ENCODE peak calls at places on chromosomes 5 and 9, in six cellular contexts. T is natural killer cell, U is prostate gland, Q is stomach, W is nephron progenitor cell, J is IMR-90. G is an unnamed sample.

GRCh38 chr5:14501353-14502162 is 80.0 kb upstream of the OTULINL start:
- DNase-seq in T (no peak), U (no peak), Q (no peak), W (no peak), J (no peak), G (no peak)

GRCh38 chr5:40875958-40876357 is 33.3 kb upstream of the C7 start:
- DNase-seq in T (no peak), U (no peak), Q (no peak), W (no peak), J (no peak), G (no peak)

GRCh38 chr5:56814361-56814962 is 887 bp upstream of the MAP3K1 start:
- DNase-seq in T (peak; percentile 37), U (peak; percentile 40), Q (peak; percentile 36), W (peak; percentile 47), J (no peak), G (no peak)

GRCh38 chr9:98867434-98868168 is 60.1 kb downstream of the GALNT12 start:
- DNase-seq in T (no peak), U (no peak), Q (peak; percentile 55), W (no peak), J (peak; percentile 92), G (no peak)

GRCh38 chr5:10863763-10864383 is 102.8 kb upstream of the DAP start:
- DNase-seq in T (peak; percentile 45), U (no peak), Q (peak; percentile 55), W (peak; percentile 63), J (peak; percentile 36), G (no peak)

GRCh38 chr5:122089096-122089495 is 11.0 kb upstream of the LOX start:
- DNase-seq in T (no peak), U (no peak), Q (no peak), W (no peak), J (no peak), G (no peak)

GRCh38 chr9:70228098-70228497 is 30.7 kb upstream of the SMC5 start:
- DNase-seq in T (no peak), U (no peak), Q (no peak), W (no peak), J (no peak), G (no peak)

GRCh38 chr5:160293901-160294561 is 18.3 kb downstream of the CCNJL start:
- DNase-seq in T (peak; percentile 54), U (no peak), Q (peak; percentile 25), W (no peak), J (no peak), G (no peak)

GRCh38 chr5:61586096-61587084 is 254.3 kb downstream of the ZSWIM6 start:
- DNase-seq in T (no peak), U (no peak), Q (no peak), W (no peak), J (no peak), G (no peak)

GRCh38 chr9:76444530-76444929 is 14.5 kb upstream of the GCNT1 start:
- DNase-seq in T (no peak), U (no peak), Q (no peak), W (no peak), J (no peak), G (no peak)

GRCh38 chr5:79512692-79513518 is 1.0 kb downstream of the HOMER1 start:
- DNase-seq in T (no peak), U (no peak), Q (no peak), W (peak; percentile 28), J (peak; percentile 27), G (no peak)

GRCh38 chr5:81305783-81306182 is 4.4 kb downstream of the ZCCHC9 start:
- DNase-seq in T (no peak), U (no peak), Q (no peak), W (no peak), J (no peak), G (no peak)

GRCh38 chr5:74316064-74316586 is 324.4 kb downstream of the ENC1 start:
- DNase-seq in T (no peak), U (no peak), Q (no peak), W (peak; percentile 17), J (peak; percentile 98), G (no peak)

GRCh38 chr9:107068581-107068980 is 205.6 kb downstream of the ZNF462 start:
- DNase-seq in T (no peak), U (no peak), Q (no peak), W (no peak), J (no peak), G (no peak)

GRCh38 chr5:94932259-94932658 is 313.8 kb downstream of the SLF1 start:
- DNase-seq in T (no peak), U (no peak), Q (no peak), W (no peak), J (no peak), G (no peak)

GRCh38 chr5:24720743-24721142 is 76.0 kb upstream of the CDH10 start:
- DNase-seq in T (no peak), U (no peak), Q (no peak), W (no peak), J (no peak), G (no peak)

GRCh38 chr9:20200900-20201495 is 412.2 kb upstream of the SLC24A2 start:
- DNase-seq in T (no peak), U (peak; percentile 27), Q (no peak), W (no peak), J (no peak), G (no peak)

GRCh38 chr5:124627815-124628214 is 118.6 kb downstream of the ZNF608 start:
- DNase-seq in T (no peak), U (no peak), Q (no peak), W (no peak), J (no peak), G (no peak)

GRCh38 chr5:148791334-148791667 is 35.1 kb upstream of the ADRB2 start:
- DNase-seq in T (no peak), U (no peak), Q (no peak), W (no peak), J (peak; percentile 84), G (no peak)

GRCh38 chr5:126970517-126971017 is 59.8 kb downstream of the MARCHF3 start:
- DNase-seq in T (no peak), U (no peak), Q (no peak), W (no peak), J (peak; percentile 42), G (no peak)

GRCh38 chr5:90015584-90016018 is 394.0 kb downstream of the CETN3 start:
- DNase-seq in T (no peak), U (no peak), Q (no peak), W (no peak), J (peak; percentile 11), G (no peak)

GRCh38 chr5:154236459-154237375 is 46.2 kb downstream of the GALNT10 start:
- DNase-seq in T (no peak), U (no peak), Q (no peak), W (no peak), J (no peak), G (no peak)
- TF ChIP-seq CTCF in T (no peak), U (no peak), Q (no peak), W (no peak), J (no peak), G (no peak)

DNA sequence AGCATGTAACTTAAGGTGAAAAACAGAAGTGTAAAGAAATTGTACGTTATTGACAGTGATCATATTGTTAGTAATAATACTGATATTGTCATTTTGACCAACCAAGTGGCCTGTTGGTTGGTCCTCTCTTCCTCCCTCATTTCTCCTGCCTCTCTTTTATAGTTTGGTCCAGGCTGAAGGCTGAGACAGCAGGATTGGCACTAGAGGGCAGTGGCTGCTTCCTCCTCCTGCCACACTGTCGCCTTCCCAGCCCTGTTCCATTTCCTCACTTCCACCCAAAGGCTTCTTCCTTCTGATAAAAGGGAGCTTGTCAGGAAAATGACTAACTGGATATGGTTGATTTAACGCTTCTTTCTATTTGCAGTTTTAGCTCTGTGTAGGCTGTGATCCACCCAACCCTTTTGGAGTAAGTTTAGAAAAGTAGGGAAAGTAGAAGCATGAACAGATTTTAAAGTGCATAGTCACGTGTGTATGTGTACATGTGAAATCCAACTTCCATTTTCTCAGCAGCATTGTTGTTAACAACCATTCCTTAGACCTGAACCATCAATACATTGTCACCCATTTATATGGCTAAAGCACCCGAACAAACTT is 35.6 kb downstream of the PTCD2 start:
- DNase-seq in T (no peak), U (no peak), Q (no peak), W (peak; percentile 21), J (peak; percentile 22), G (no peak)
- TF ChIP-seq CTCF in T (no peak), U (peak; percentile 37), Q (no peak), W (peak; percentile 40), J (peak; percentile 40), G (peak; percentile 40)

DNA sequence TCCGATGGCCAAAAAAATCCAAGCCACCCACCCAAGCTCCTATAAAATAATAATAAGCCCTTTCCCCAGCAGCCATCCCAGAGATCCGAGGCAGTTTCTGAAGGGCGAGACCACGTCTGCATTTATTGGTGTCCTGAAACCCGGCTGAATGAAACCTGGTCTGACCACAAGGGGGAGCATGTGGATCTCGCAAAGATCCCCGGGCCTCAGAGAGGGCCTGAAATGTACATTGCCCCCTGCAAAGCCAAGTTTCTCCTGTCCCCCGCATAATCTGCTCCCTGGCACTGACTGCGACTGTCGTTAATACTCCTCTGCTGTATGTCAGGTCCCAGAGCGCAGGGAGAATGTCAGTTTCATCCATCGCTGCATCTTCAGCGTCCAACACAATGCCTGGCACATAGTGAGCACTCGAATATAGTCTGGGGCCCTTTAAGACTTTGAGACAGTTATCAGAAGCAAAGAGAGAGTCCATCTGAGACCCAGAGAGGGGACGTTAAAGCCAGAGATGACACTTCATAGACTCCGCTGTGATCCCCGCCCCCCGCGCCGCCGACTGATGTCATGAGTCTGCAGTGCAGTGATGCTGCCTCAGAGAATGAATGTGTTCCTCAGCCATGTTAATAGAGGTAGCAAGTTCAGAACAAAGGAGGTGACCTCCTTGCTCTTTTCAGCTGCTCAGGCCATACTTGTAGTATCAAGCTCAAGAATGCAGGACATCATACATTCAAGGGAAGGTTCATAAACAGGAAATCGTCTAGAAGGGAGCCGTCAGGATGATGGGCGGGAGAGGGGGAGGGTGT is 74.5 kb upstream of the BARHL1 start:
- DNase-seq in T (peak; percentile 60), U (peak; percentile 65), Q (peak; percentile 70), W (peak; percentile 85), J (peak; percentile 67), G (peak; percentile 66)
- TF ChIP-seq CTCF in T (peak; percentile 87), U (peak; percentile 76), Q (peak; percentile 67), W (peak; percentile 67), J (peak; percentile 79), G (peak; percentile 86)

GRCh38 chr9:83410701-83411100 is 127.5 kb downstream of the FRMD3 start:
- DNase-seq in T (no peak), U (no peak), Q (no peak), W (no peak), J (no peak), G (no peak)

GRCh38 chr9:83406901-83407300 is 131.3 kb downstream of the FRMD3 start:
- DNase-seq in T (no peak), U (no peak), Q (no peak), W (no peak), J (no peak), G (no peak)

GRCh38 chr9:83403864-83404263 is 134.3 kb downstream of the FRMD3 start:
- DNase-seq in T (no peak), U (no peak), Q (no peak), W (no peak), J (no peak), G (no peak)

GRCh38 chr9:83401328-83401895 is 136.8 kb downstream of the FRMD3 start:
- DNase-seq in T (no peak), U (no peak), Q (no peak), W (no peak), J (no peak), G (no peak)

DNA sequence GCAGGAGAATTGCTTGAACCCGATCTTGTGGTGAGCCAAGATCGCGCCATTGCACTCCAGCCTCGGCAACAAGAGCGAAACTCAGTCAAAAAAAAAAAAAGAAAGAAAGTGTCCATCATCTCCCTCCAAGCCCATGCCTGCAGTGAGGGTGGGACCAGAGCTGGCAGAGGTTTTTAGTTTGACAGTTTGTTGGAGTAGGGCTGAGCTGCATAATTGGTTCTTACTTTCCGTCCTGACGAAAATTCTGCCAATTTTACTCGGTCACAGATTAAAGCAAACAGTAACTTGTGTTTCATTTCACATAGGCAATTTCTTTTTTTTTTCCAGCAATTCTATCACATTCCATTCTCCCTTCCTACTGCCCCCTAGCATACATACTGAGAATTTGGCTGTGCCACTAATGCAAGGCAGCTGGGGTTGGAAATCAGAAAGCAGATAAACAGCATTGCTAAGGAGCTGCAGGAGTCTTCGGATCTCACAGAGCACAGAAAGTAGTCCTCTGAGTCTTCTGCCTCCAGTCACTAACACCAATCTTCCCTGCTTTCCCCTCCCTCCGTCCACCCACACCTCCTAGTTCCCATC is 132.4 kb downstream of the FRMD3 start:
- DNase-seq in T (no peak), U (no peak), Q (no peak), W (no peak), J (no peak), G (no peak)
- TF ChIP-seq CTCF in T (no peak), U (no peak), Q (no peak), W (no peak), J (no peak), G (no peak)